ENCODE peak calls at places on chromosomes 12 and 14, in seven cellular contexts. Q, U, K, L, S, Z and N are unnamed samples.

GRCh38 chr12:50117057-50117622 is 5.1 kb downstream of the COX14 start:
- DNase-seq in Q (no peak), U (no peak), K (no peak), L (no peak), S (no peak), Z (no peak), N (no peak)

GRCh38 chr12:106962291-106962690 is 6.6 kb downstream of the TMEM263 start:
- DNase-seq in Q (no peak), U (no peak), K (no peak), L (no peak), S (no peak), Z (no peak), N (no peak)

GRCh38 chr12:28710882-28711281 is 438.2 kb upstream of the FAR2 start:
- DNase-seq in Q (no peak), U (no peak), K (no peak), L (peak), S (peak), Z (no peak), N (peak)

GRCh38 chr12:109462868-109463692 is 14.0 kb downstream of the KCTD10 start:
- DNase-seq in Q (no peak), U (no peak), K (peak), L (peak), S (peak), Z (peak), N (peak)

GRCh38 chr14:98290596-98290995 is 981.4 kb downstream of the BCL11B start:
- DNase-seq in Q (peak), U (no peak), K (no peak), L (no peak), S (no peak), Z (no peak), N (no peak)

GRCh38 chr12:1926274-1926673 is 7.8 kb upstream of the CACNA2D4 start:
- DNase-seq in Q (no peak), U (no peak), K (no peak), L (no peak), S (no peak), Z (no peak), N (no peak)

GRCh38 chr12:128920468-128920867 is 67.2 kb downstream of the GLT1D1 start:
- DNase-seq in Q (no peak), U (no peak), K (no peak), L (peak), S (peak), Z (no peak), N (peak)

GRCh38 chr12:80299976-80300375 is 144.1 kb upstream of the PTPRQ start:
- DNase-seq in Q (no peak), U (no peak), K (no peak), L (no peak), S (peak), Z (no peak), N (no peak)

GRCh38 chr12:31204995-31205582 is 120.9 kb downstream of the SINHCAF start:
- DNase-seq in Q (no peak), U (no peak), K (no peak), L (peak), S (peak), Z (no peak), N (peak)

GRCh38 chr12:88519802-88520435 is 60.4 kb downstream of the KITLG start:
- DNase-seq in Q (no peak), U (no peak), K (no peak), L (peak), S (peak), Z (no peak), N (no peak)

GRCh38 chr14:51780741-51781140 is 79.7 kb upstream of the GNG2 start:
- DNase-seq in Q (no peak), U (no peak), K (no peak), L (peak), S (peak), Z (no peak), N (peak)

GRCh38 chr14:23538785-23539184 is 12.8 kb downstream of the ZFHX2 start:
- DNase-seq in Q (no peak), U (no peak), K (no peak), L (peak), S (no peak), Z (peak), N (no peak)

GRCh38 chr12:64691793-64692583 is 67.2 kb downstream of the GNS start:
- DNase-seq in Q (no peak), U (no peak), K (no peak), L (no peak), S (no peak), Z (no peak), N (peak)

GRCh38 chr12:68894276-68894855 is 38.6 kb downstream of the CPM start:
- DNase-seq in Q (no peak), U (no peak), K (no peak), L (no peak), S (no peak), Z (no peak), N (no peak)

GRCh38 chr14:22163051-22163450 is 426.0 kb downstream of the DAD1 start:
- DNase-seq in Q (no peak), U (no peak), K (no peak), L (no peak), S (no peak), Z (no peak), N (no peak)

GRCh38 chr12:107511292-107511691 is 174.3 kb upstream of the PWP1 start:
- DNase-seq in Q (no peak), U (no peak), K (no peak), L (peak), S (peak), Z (no peak), N (peak)

GRCh38 chr12:123265851-123266678 is 5.6 kb downstream of the CDK2AP1 start:
- DNase-seq in Q (no peak), U (no peak), K (no peak), L (no peak), S (no peak), Z (no peak), N (no peak)

GRCh38 chr14:63435838-63436237 is 107.3 kb downstream of the PPP2R5E start:
- DNase-seq in Q (no peak), U (no peak), K (no peak), L (peak), S (peak), Z (peak), N (peak)

GRCh38 chr12:16531623-16532022 is 74.3 kb downstream of the LMO3 start:
- DNase-seq in Q (no peak), U (no peak), K (no peak), L (no peak), S (no peak), Z (no peak), N (no peak)

GRCh38 chr12:57881035-57881973 is 34.8 kb upstream of the CTDSP2 start:
- DNase-seq in Q (no peak), U (no peak), K (no peak), L (peak), S (peak), Z (no peak), N (peak)

GRCh38 chr14:103108749-103109207 is 14.3 kb downstream of the EXOC3L4 start:
- DNase-seq in Q (peak), U (no peak), K (peak), L (peak), S (peak), Z (no peak), N (peak)

GRCh38 chr12:122732170-122732569 is 1.5 kb upstream of the HCAR1 start:
- DNase-seq in Q (no peak), U (no peak), K (no peak), L (no peak), S (no peak), Z (no peak), N (no peak)

GRCh38 chr14:49634547-49635334 is at the start of gene DNAAF2:
- DNase-seq in Q (peak), U (peak), K (peak), L (peak), S (peak), Z (peak), N (peak)

GRCh38 chr12:98352835-98353234 is 162.6 kb upstream of the TMPO start:
- DNase-seq in Q (no peak), U (no peak), K (no peak), L (peak), S (no peak), Z (no peak), N (no peak)

GRCh38 chr14:69316449-69317391 is 56.8 kb downstream of the GALNT16 start:
- DNase-seq in Q (no peak), U (no peak), K (peak), L (peak), S (peak), Z (peak), N (peak)

GRCh38 chr14:101495827-101496778 is 65.2 kb upstream of the DIO3 start:
- DNase-seq in Q (no peak), U (no peak), K (no peak), L (no peak), S (no peak), Z (peak), N (no peak)

GRCh38 chr12:26285401-26285800 is 90.0 kb downstream of the SSPN start:
- DNase-seq in Q (no peak), U (no peak), K (no peak), L (no peak), S (no peak), Z (no peak), N (no peak)

GRCh38 chr12:47276253-47277070 is 196.7 kb upstream of the AMIGO2 start:
- DNase-seq in Q (peak), U (peak), K (peak), L (no peak), S (peak), Z (no peak), N (peak)